ENCODE peak calls at places on chromosomes 11 and 22, in seven cellular contexts. F is HCT116, W is K562, O is GM12878, X is SK-N-SH, S is HepG2, I is H1. A is an unnamed sample.

GRCh38 chr11:74018331-74019005 is 9.6 kb upstream of the UCP3 start:
- DNase-seq in F (no peak), X (no peak), W (no peak), S (peak; percentile 89), O (no peak), I (no peak), A (peak; percentile 31)

GRCh38 chr22:38257650-38258246 is 15.1 kb downstream of the TMEM184B start:
- DNase-seq in F (no peak), O (no peak), X (no peak), I (no peak), W (no peak), S (no peak), A (no peak)

GRCh38 chr11:131739243-131739882 is 368.9 kb downstream of the NTM start:
- DNase-seq in W (no peak), X (no peak), O (no peak), I (no peak), S (no peak), F (no peak), A (no peak)

GRCh38 chr22:25602924-25603323 is 38.4 kb downstream of the GRK3 start:
- DNase-seq in I (no peak), S (no peak), W (peak; percentile 56), F (peak; percentile 4), X (no peak), O (no peak), A (no peak)

GRCh38 chr11:120079750-120080610 is 57.9 kb downstream of the TRIM29 start:
- DNase-seq in X (no peak), W (peak; percentile 21), I (no peak), O (no peak), F (no peak), S (peak; percentile 34), A (no peak)

GRCh38 chr11:102583437-102583836 is 41.7 kb downstream of the MMP20 start:
- DNase-seq in I (no peak), W (no peak), O (no peak), S (no peak), X (no peak), F (no peak), A (no peak)

GRCh38 chr11:116691779-116692178 is 81.0 kb downstream of the BUD13 start:
- DNase-seq in I (no peak), X (peak; percentile 91), W (peak; percentile 64), S (peak; percentile 31), F (peak; percentile 6), O (no peak), A (peak; percentile 56)

GRCh38 chr11:102476812-102477211 is 24.2 kb upstream of the TMEM123 start:
- DNase-seq in I (no peak), X (no peak), S (peak; percentile 95), W (peak; percentile 62), F (no peak), O (no peak), A (peak; percentile 76)

GRCh38 chr11:125569913-125570621 is 790 bp downstream of the EI24 start:
- DNase-seq in X (peak; percentile 10), F (no peak), W (peak; percentile 32), I (no peak), O (no peak), S (no peak), A (peak; percentile 39)

GRCh38 chr11:6626971-6627761 is 7.9 kb upstream of the TPP1 start:
- DNase-seq in I (no peak), F (no peak), W (no peak), O (no peak), X (no peak), S (no peak), A (no peak)

GRCh38 chr11:32705309-32706033 is 89.0 kb downstream of the CCDC73 start:
- DNase-seq in O (no peak), F (no peak), I (no peak), S (no peak), W (no peak), X (no peak), A (no peak)

GRCh38 chr22:17705565-17706450 is 67.3 kb downstream of the BCL2L13 start:
- DNase-seq in F (no peak), I (no peak), S (no peak), O (no peak), W (no peak), X (no peak), A (no peak)

GRCh38 chr22:20021196-20022181 is 579 bp downstream of the TANGO2 start:
- DNase-seq in S (peak; percentile 49), W (peak; percentile 96), I (no peak), O (no peak), X (peak; percentile 75), F (no peak), A (peak; percentile 37)

GRCh38 chr22:16970446-16970845 is 37.6 kb downstream of the GAB4 start:
- DNase-seq in I (no peak), W (no peak), O (no peak), X (no peak), F (no peak), S (no peak), A (no peak)

GRCh38 chr22:25956801-25957200 is 212.5 kb upstream of the SEZ6L start:
- DNase-seq in W (no peak), S (no peak), X (peak; percentile 65), F (no peak), I (no peak), O (no peak), A (no peak)

GRCh38 chr22:47034905-47035419 is 272.5 kb downstream of the TBC1D22A start:
- DNase-seq in S (no peak), F (no peak), O (no peak), I (no peak), X (peak; percentile 70), W (no peak), A (no peak)

GRCh38 chr11:120217941-120218694 is 7.3 kb downstream of the OAF start:
- DNase-seq in X (no peak), F (no peak), W (no peak), O (no peak), S (peak; percentile 81), I (no peak), A (no peak)

GRCh38 chr22:32836286-32836859 is 34.9 kb downstream of the TIMP3 start:
- DNase-seq in O (no peak), W (peak; percentile 20), F (no peak), X (peak; percentile 51), I (no peak), S (peak; percentile 11), A (peak; percentile 26)

GRCh38 chr22:32841175-32841574 is 39.7 kb downstream of the TIMP3 start:
- DNase-seq in F (no peak), X (no peak), S (no peak), O (no peak), W (no peak), I (no peak), A (no peak)

GRCh38 chr22:32837803-32838202 is 36.3 kb downstream of the TIMP3 start:
- DNase-seq in I (no peak), O (no peak), X (no peak), W (no peak), S (no peak), F (no peak), A (no peak)

GRCh38 chr22:32839776-32840571 is 38.5 kb downstream of the TIMP3 start:
- DNase-seq in O (no peak), S (no peak), F (no peak), X (peak; percentile 33), W (no peak), I (no peak), A (no peak)

DNA sequence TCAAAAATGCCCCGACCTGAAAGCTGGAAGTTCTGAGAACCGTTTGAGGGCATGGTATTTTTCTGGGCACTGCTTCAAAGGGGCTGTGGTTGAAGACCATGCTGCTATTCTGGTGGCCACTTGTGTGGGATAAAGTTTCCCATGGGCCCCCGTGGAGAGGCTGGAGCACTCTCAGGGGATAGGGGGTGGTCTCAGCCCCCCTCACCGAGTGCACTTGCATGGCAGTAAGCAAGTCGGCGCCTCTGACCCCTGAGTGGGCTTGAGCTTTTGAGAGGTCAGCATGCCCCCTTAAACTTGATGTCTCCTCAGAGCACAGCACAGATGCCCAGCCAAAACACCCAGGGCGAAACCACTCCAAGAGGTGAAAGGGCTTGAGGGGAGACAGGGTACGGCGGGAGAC is 35.6 kb downstream of the TIMP3 start:
- DNase-seq in F (no peak), I (no peak), W (no peak), S (no peak), X (no peak), O (no peak), A (no peak)
- TF ChIP-seq JUND in F (no peak), I (no peak), W (no peak), S (no peak), X (no peak), O (no peak), A (no peak)

GRCh38 chr11:35034401-35034800 is 104.6 kb upstream of the CD44 start:
- DNase-seq in W (no peak), F (no peak), S (no peak), O (no peak), X (no peak), I (no peak), A (no peak)

GRCh38 chr11:35033011-35033410 is 106.0 kb upstream of the CD44 start:
- DNase-seq in F (no peak), I (no peak), W (no peak), X (no peak), O (no peak), S (no peak), A (no peak)

GRCh38 chr11:35038211-35038930 is 100.6 kb upstream of the CD44 start:
- DNase-seq in F (no peak), W (peak; percentile 23), X (peak; percentile 5), S (no peak), I (no peak), O (no peak), A (no peak)

GRCh38 chr11:35036642-35037041 is 102.3 kb upstream of the CD44 start:
- DNase-seq in S (no peak), O (no peak), X (no peak), W (peak; percentile 70), I (no peak), F (no peak), A (no peak)

GRCh38 chr11:35035894-35036408 is 103.0 kb upstream of the CD44 start:
- DNase-seq in O (peak; percentile 85), I (no peak), X (no peak), W (peak; percentile 23), S (no peak), F (no peak), A (no peak)
- TF ChIP-seq JUND in O (peak; percentile 33), I (no peak), X (peak; percentile 96), W (no peak), S (no peak), F (no peak), A (no peak)

GRCh38 chr11:75779960-75780359 is 11.4 kb downstream of the DGAT2 start:
- DNase-seq in O (no peak), X (no peak), S (no peak), I (no peak), F (no peak), W (no peak), A (no peak)
- TF ChIP-seq JUND in O (no peak), X (no peak), S (no peak), I (no peak), F (no peak), W (no peak), A (no peak)

GRCh38 chr11:61963282-61964057 is 4.0 kb downstream of the FTH1 start:
- DNase-seq in S (no peak), F (no peak), W (peak; percentile 58), X (no peak), I (no peak), O (peak; percentile 53), A (no peak)
- TF ChIP-seq JUND in S (no peak), F (no peak), W (no peak), X (peak; percentile 3), I (no peak), O (no peak), A (peak; percentile 16)